ENCODE peak calls at places on chromosomes 11 and 22, in six cellular contexts. C is Panc1, P is IMR-90, J is foreskin fibroblast, B is AG04449, N is thoracic aorta. L is an unnamed sample.

GRCh38 chr11:2300936-2301630 is 635 bp downstream of the C11orf21 start:
- DNase-seq in C (no peak), P (no peak), J (no peak), B (no peak), N (no peak), L (no peak)

GRCh38 chr11:1157645-1158591 is at the start of gene MUC5AC:
- DNase-seq in C (no peak), P (no peak), J (no peak), B (no peak), N (no peak), L (no peak)

GRCh38 chr11:133889188-133889587 is 43.9 kb upstream of the SPATA19 start:
- DNase-seq in C (no peak), P (no peak), J (no peak), B (no peak), N (no peak), L (no peak)

GRCh38 chr11:11211888-11212287 is 141.2 kb downstream of the CSNK2A3 start:
- DNase-seq in C (no peak), P (no peak), J (no peak), B (no peak), N (no peak), L (no peak)

GRCh38 chr22:30427871-30428270 is 2.3 kb downstream of the MTFP1 start:
- DNase-seq in C (no peak), P (no peak), J (no peak), B (no peak), N (no peak), L (no peak)

GRCh38 chr11:36462321-36462720 is 47.8 kb downstream of the TRAF6 start:
- DNase-seq in C (no peak), P (no peak), J (no peak), B (no peak), N (no peak), L (no peak)

GRCh38 chr11:93570759-93571413 is 27.7 kb upstream of the SMCO4 start:
- DNase-seq in C (no peak), P (peak; percentile 62), J (peak; percentile 34), B (peak; percentile 24), N (no peak), L (peak; percentile 68)

GRCh38 chr11:34309970-34310369 is 47.8 kb downstream of the ABTB2 start:
- DNase-seq in C (no peak), P (no peak), J (no peak), B (no peak), N (no peak), L (no peak)

GRCh38 chr11:9765320-9766101 is 101.6 kb downstream of the SWAP70 start:
- DNase-seq in C (no peak), P (peak; percentile 95), J (peak; percentile 91), B (peak; percentile 97), N (no peak), L (peak; percentile 95)

GRCh38 chr22:44463151-44463550 is 34.9 kb downstream of the RTL6 start:
- DNase-seq in C (no peak), P (no peak), J (no peak), B (no peak), N (no peak), L (no peak)

GRCh38 chr11:1208361-1209261 is 14.3 kb upstream of the MUC5B start:
- DNase-seq in C (no peak), P (no peak), J (no peak), B (no peak), N (no peak), L (no peak)

GRCh38 chr11:23730307-23730998 is 766.4 kb upstream of the LUZP2 start:
- DNase-seq in C (no peak), P (no peak), J (no peak), B (no peak), N (no peak), L (no peak)

GRCh38 chr11:115845872-115846271 is 341.7 kb upstream of the CADM1 start:
- DNase-seq in C (no peak), P (no peak), J (no peak), B (no peak), N (no peak), L (no peak)

GRCh38 chr22:45887202-45888131 is 89.5 kb downstream of the WNT7B start:
- DNase-seq in C (no peak), P (no peak), J (no peak), B (no peak), N (no peak), L (no peak)

GRCh38 chr11:16611395-16612233 is 126.8 kb upstream of the C11orf58 start:
- DNase-seq in C (no peak), P (no peak), J (no peak), B (no peak), N (no peak), L (no peak)

GRCh38 chr11:6856871-6857270 is 6.0 kb upstream of the OR10A2 start:
- DNase-seq in C (no peak), P (peak; percentile 54), J (peak; percentile 19), B (no peak), N (no peak), L (no peak)

GRCh38 chr22:42162728-42163489 is 32.3 kb upstream of the CYP2D6 start:
- DNase-seq in C (no peak), P (no peak), J (no peak), B (no peak), N (no peak), L (no peak)

GRCh38 chr22:17106785-17107546 is 14.2 kb downstream of the TMEM121B start:
- DNase-seq in C (no peak), P (no peak), J (no peak), B (no peak), N (no peak), L (no peak)

GRCh38 chr11:107898270-107898669 is 30.0 kb upstream of the RAB39A start:
- DNase-seq in C (peak; percentile 59), P (peak; percentile 63), J (peak; percentile 23), B (no peak), N (no peak), L (peak; percentile 59)

GRCh38 chr11:68118753-68119448 is 2.3 kb downstream of the CHKA start:
- DNase-seq in C (no peak), P (peak; percentile 38), J (no peak), B (no peak), N (no peak), L (no peak)

GRCh38 chr11:130131957-130132850 is 27.4 kb upstream of the ST14 start:
- DNase-seq in C (peak; percentile 72), P (peak; percentile 66), J (peak; percentile 36), B (no peak), N (no peak), L (peak; percentile 73)
- H3K4me3 ChIP-seq in C (no peak overlapping the region), P (no peak overlapping the region), J (no peak overlapping the region), B (no peak overlapping the region), N (no peak overlapping the region), L (no peak overlapping the region)

GRCh38 chr11:111539426-111540113 is 950 bp upstream of the LAYN start:
- DNase-seq in C (no peak), P (no peak), J (no peak), B (no peak), N (no peak), L (no peak)
- H3K4me3 ChIP-seq in C (peak overlapping the region; percentile 38), P (peak overlapping the region; percentile 85), J (peak overlapping the region; percentile 84), B (peak overlapping the region; percentile 82), N (peak overlapping the region; percentile 80), L (peak overlapping the region; percentile 67)

DNA sequence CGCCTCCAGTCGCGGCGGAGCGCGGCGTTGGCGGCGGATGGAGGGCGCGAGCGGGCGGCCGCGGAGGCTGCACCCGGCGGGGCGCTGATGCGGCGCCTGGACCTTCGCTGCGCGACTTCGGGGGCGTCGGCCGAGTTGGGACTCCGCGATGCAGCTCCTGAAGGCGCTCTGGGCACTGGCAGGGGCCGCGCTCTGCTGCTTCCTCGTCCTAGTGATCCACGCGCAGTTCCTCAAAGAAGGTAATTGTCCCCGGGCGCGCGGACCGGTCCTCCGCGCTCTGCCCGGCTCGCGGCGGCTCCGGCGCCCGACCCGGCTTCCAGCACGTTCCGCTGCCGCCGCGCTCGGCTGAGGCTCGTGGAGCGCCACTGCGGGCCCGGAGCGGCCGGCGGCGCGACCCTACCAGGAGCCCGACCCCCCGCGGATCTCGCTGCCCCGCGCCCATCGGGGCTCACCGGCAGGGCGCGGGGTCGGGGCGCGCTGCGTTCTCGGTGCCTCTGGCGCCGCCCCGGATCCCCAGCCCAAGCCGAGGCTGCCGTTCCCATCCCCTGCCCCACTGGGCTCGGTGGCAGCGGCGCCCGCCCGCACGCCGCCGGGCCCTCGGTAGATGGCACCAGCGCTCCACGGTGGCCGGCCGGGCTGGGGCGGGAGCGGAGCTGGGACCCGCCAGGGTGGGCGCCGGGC is 1251.2 kb downstream of the BRD1 start:
- DNase-seq in C (no peak), P (no peak), J (no peak), B (no peak), N (no peak), L (no peak)
- H3K4me3 ChIP-seq in C (no peak overlapping the region), P (no peak overlapping the region), J (no peak overlapping the region), B (peak overlapping the region; percentile 43), N (peak overlapping the region; percentile 72), L (no peak overlapping the region)

DNA sequence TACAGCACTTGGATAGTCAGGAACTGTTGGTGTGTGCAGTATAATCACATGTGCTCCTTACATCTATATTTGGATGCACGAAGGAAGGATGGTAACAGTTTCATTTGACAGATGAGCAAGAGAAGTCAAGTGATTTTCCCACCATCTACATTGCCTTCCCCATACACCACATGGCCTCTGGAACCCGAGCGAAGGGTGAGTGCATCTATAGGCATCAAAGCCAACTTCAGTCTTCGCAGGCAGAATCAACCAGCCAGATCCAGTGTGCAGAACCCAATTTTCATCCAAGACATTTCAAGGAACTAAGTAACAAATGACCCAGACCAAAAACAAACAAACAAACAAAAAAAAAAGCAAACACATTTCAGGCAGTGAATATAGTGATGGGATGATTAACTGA is 85.1 kb upstream of the BLID start:
- DNase-seq in C (no peak), P (no peak), J (no peak), B (no peak), N (no peak), L (no peak)
- H3K4me3 ChIP-seq in C (no peak overlapping the region), P (peak overlapping the region; percentile 37), J (peak overlapping the region; percentile 33), B (peak overlapping the region; percentile 51), N (peak overlapping the region; percentile 75), L (peak overlapping the region; percentile 55)